ENCODE peak calls at places on chromosomes 16 and 17, in eight cellular contexts. F is effector memory CD4-positive, alpha-beta T cell; P is HepG2; A is aorta; N is heart left ventricle; O is lower lobe of right lung; K is PC-9; R is iPS DF 6.9. Q is an unnamed sample.

GRCh38 chr17:50148226-50149098 is 2.0 kb downstream of the PPP1R9B start:
- DNase-seq in K (no peak), O (peak), R (no peak), P (peak), F (peak), A (peak), N (peak), Q (no peak)

GRCh38 chr16:65125871-65126270 is 4.0 kb upstream of the CDH11 start:
- DNase-seq in P (no peak), N (no peak), F (no peak), O (no peak), R (no peak), A (no peak), K (no peak), Q (no peak)

GRCh38 chr16:59510008-59510424 is 775.9 kb upstream of the GOT2 start:
- DNase-seq in N (no peak), P (no peak), K (no peak), R (no peak), F (no peak), O (no peak), A (no peak), Q (no peak)

GRCh38 chr17:35731932-35732805 is 730 bp downstream of the RASL10B start:
- DNase-seq in O (no peak), N (no peak), A (no peak), K (no peak), F (no peak), P (no peak), R (no peak), Q (no peak)

GRCh38 chr16:65212791-65213190 is 90.9 kb upstream of the CDH11 start:
- DNase-seq in O (no peak), A (no peak), P (no peak), K (no peak), R (no peak), F (no peak), N (no peak), Q (no peak)

GRCh38 chr17:59725691-59726090 is 18.2 kb downstream of the VMP1 start:
- DNase-seq in P (peak), N (no peak), K (peak), F (no peak), A (no peak), R (no peak), O (no peak), Q (no peak)

GRCh38 chr17:45127209-45127582 is 5.1 kb downstream of the PLCD3 start:
- DNase-seq in N (peak), P (no peak), F (no peak), O (no peak), K (no peak), A (peak), R (no peak), Q (no peak)

GRCh38 chr16:48911700-48912099 is 301.7 kb upstream of the N4BP1 start:
- DNase-seq in K (no peak), F (no peak), P (no peak), A (no peak), R (no peak), O (no peak), N (no peak), Q (no peak)

DNA sequence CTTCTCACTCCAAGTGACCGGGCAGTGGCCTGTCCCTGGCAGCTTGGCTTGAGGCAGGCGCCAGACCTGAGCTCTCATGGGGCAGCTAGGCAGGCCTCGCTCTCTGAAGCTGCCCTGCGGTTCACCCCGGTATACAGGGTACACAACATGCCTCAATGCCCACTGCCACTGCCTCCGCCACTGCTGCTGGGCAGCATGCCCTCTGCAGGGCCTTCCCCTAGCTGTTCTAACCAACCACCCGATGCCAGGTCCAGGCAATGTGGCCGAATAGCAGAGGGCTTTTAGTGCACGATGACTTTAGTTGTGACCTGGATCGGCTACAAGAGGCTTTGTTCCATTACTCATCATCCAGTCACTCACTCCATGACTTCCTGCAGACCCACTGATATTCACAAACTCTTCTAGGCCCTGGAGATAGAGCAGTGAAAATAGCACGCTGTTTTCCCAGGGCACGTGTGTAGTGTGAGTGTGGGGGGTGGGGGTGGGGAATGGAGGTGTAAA is 19.7 kb downstream of the CDC42EP4 start:
- DNase-seq in N (peak), K (peak), P (no peak), A (peak), F (no peak), R (no peak), O (no peak), Q (no peak)
- H3K4me3 ChIP-seq in N (peak), K (peak), P (no peak), A (no peak), F (no peak), R (no peak), O (peak), Q (no peak)

GRCh38 chr17:4198995-4199394 is 56.0 kb downstream of the CYB5D2 start:
- DNase-seq in N (no peak), R (no peak), F (no peak), P (no peak), A (no peak), O (no peak), K (no peak), Q (no peak)

GRCh38 chr17:4195306-4195705 is 52.3 kb downstream of the CYB5D2 start:
- DNase-seq in F (no peak), R (no peak), A (no peak), K (no peak), N (no peak), P (no peak), O (no peak), Q (no peak)

GRCh38 chr17:4199818-4200402 is 56.9 kb downstream of the CYB5D2 start:
- DNase-seq in O (no peak), R (peak), P (peak), N (no peak), K (no peak), A (no peak), F (no peak), Q (no peak)

GRCh38 chr17:4189280-4189679 is 46.3 kb downstream of the CYB5D2 start:
- DNase-seq in A (peak), K (no peak), R (no peak), N (no peak), O (no peak), P (no peak), F (no peak), Q (no peak)

GRCh38 chr17:4194796-4195195 is 51.8 kb downstream of the CYB5D2 start:
- DNase-seq in N (no peak), F (no peak), O (no peak), K (no peak), A (no peak), R (no peak), P (no peak), Q (no peak)
- H3K27ac ChIP-seq in N (no peak), F (no peak), O (no peak), K (no peak), A (peak), R (no peak), P (no peak), Q (no peak)

GRCh38 chr16:19269098-19269497 is 16.4 kb upstream of the CLEC19A start:
- DNase-seq in N (no peak), F (no peak), P (no peak), R (no peak), K (no peak), A (no peak), O (no peak), Q (no peak)

GRCh38 chr16:19265531-19265930 is 20.0 kb upstream of the CLEC19A start:
- DNase-seq in P (no peak), O (no peak), K (no peak), F (no peak), R (no peak), A (no peak), N (no peak), Q (no peak)

GRCh38 chr16:19266774-19267173 is 18.8 kb upstream of the CLEC19A start:
- DNase-seq in K (no peak), O (no peak), P (no peak), A (no peak), R (no peak), F (no peak), N (no peak), Q (no peak)

GRCh38 chr16:19264123-19264673 is 21.3 kb upstream of the CLEC19A start:
- DNase-seq in F (no peak), R (no peak), O (no peak), K (no peak), P (no peak), A (no peak), N (no peak), Q (no peak)
- H3K4me3 ChIP-seq in F (no peak), R (no peak), O (no peak), K (no peak), P (no peak), A (no peak), N (no peak), Q (no peak)

GRCh38 chr17:81365148-81365600 is 30.1 kb upstream of the BAHCC1 start:
- DNase-seq in K (peak), F (no peak), N (peak), O (peak), R (no peak), A (peak), P (no peak), Q (no peak)
- H3K27ac ChIP-seq in K (peak), F (no peak), N (no peak), O (peak), R (no peak), A (no peak), P (no peak), Q (peak)

DNA sequence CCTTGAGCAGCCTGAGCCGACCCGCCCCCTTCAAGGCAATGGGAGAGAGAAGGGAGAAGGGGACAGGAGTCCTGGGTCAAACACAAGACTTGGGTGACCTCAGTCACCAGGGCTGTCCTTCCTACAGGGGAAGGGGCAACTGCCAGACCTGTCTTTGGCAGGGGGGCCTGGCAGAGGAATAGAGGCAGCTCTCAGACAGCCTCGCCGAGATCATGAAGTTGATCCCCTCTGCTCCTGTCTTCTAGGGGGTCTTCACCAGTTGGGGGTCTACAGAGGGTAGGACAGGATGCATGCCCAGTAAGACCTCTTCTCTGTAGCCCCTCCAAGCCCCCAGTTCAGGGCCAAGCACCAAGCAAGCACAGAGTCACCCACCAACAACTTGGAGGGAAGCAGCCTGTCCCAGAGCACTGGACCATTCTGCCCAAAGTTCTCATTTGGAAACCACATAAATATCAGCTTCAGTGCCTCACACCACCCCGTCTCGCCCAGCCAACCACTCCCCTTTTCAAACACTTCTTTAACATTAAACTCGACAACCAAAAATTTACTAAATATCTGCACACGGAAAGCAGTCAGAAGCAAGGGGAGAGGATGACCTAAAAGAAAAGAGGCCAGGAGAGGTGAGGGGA is 7.8 kb downstream of the DOK4 start:
- DNase-seq in F (no peak), N (no peak), A (no peak), R (no peak), P (no peak), O (no peak), K (no peak), Q (no peak)
- H3K4me3 ChIP-seq in F (no peak), N (peak), A (no peak), R (no peak), P (no peak), O (peak), K (no peak), Q (peak)

GRCh38 chr16:20612551-20613470 is 36.6 kb upstream of the ACSM2B start:
- DNase-seq in K (no peak), P (no peak), R (no peak), O (peak), A (peak), F (no peak), N (peak), Q (no peak)

GRCh38 chr16:20611350-20611902 is 35.3 kb upstream of the ACSM2B start:
- DNase-seq in K (no peak), R (no peak), A (peak), F (no peak), O (peak), N (peak), P (no peak), Q (no peak)

GRCh38 chr16:20610192-20610891 is 34.2 kb upstream of the ACSM2B start:
- DNase-seq in K (no peak), R (no peak), P (peak), N (no peak), A (peak), O (peak), F (no peak), Q (no peak)

GRCh38 chr16:20611975-20612471 is 35.9 kb upstream of the ACSM2B start:
- DNase-seq in N (peak), A (peak), R (no peak), F (no peak), K (no peak), P (no peak), O (no peak), Q (no peak)

GRCh38 chr16:20610892-20611349 is 34.8 kb upstream of the ACSM2B start:
- DNase-seq in O (no peak), A (peak), P (no peak), N (peak), K (no peak), R (no peak), F (no peak), Q (no peak)
- H3K27ac ChIP-seq in O (peak), A (peak), P (no peak), N (no peak), K (no peak), R (no peak), F (no peak), Q (no peak)

GRCh38 chr17:40283662-40284061 is 4.0 kb upstream of the CDC6 start:
- DNase-seq in K (peak), N (no peak), O (no peak), P (no peak), A (no peak), R (no peak), F (no peak), Q (peak)

GRCh38 chr17:40281663-40282062 is 6.0 kb upstream of the CDC6 start:
- DNase-seq in O (no peak), R (peak), N (no peak), P (no peak), K (no peak), A (no peak), F (no peak), Q (no peak)

GRCh38 chr17:40284085-40284713 is 3.5 kb upstream of the CDC6 start:
- DNase-seq in O (no peak), N (no peak), P (no peak), A (no peak), K (peak), F (no peak), R (no peak), Q (no peak)

GRCh38 chr17:40278414-40278813 is 9.3 kb upstream of the CDC6 start:
- DNase-seq in R (no peak), O (no peak), K (no peak), A (no peak), P (no peak), N (no peak), F (no peak), Q (no peak)
- H3K4me3 ChIP-seq in R (no peak), O (no peak), K (no peak), A (no peak), P (no peak), N (no peak), F (no peak), Q (no peak)

DNA sequence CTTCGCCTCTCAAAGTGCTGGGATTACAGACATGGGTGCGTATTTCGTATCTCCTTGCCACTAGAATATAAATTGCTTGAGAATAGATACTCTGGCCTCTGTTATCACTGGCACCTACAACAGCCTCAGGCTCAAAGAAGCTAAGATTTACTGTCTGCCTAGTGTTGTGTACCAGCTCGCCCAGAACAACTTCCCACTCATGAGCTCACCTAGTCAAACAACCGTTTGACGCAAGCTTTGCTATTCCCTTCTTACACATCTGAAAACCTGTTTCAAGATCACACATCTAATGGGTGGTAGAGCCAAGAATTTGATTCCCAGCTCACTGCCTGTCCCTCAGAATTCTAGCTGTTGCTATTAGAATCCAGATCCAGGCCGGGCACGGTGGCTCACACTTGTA is 24.4 kb downstream of the MIS12 start:
- DNase-seq in O (no peak), R (no peak), K (no peak), A (no peak), N (no peak), F (no peak), P (no peak), Q (no peak)
- H3K27ac ChIP-seq in O (no peak), R (no peak), K (no peak), A (no peak), N (no peak), F (no peak), P (no peak), Q (no peak)

GRCh38 chr17:42774066-42774750 is 959 bp downstream of the VPS25 start:
- DNase-seq in R (no peak), F (no peak), K (peak), A (no peak), N (no peak), P (peak), O (no peak), Q (no peak)

GRCh38 chr17:42773290-42774035 is at the start of gene VPS25:
- DNase-seq in R (no peak), F (peak), P (peak), A (peak), N (peak), O (peak), K (peak), Q (peak)

GRCh38 chr17:42767512-42767911 is 5.7 kb upstream of the VPS25 start:
- DNase-seq in F (no peak), P (no peak), O (no peak), N (no peak), K (no peak), A (no peak), R (no peak), Q (no peak)

GRCh38 chr17:42775534-42776098 is 2.4 kb downstream of the VPS25 start:
- DNase-seq in A (no peak), R (no peak), F (no peak), P (peak), O (no peak), K (no peak), N (no peak), Q (no peak)

GRCh38 chr17:42772945-42773289 is 332 bp upstream of the VPS25 start:
- DNase-seq in P (no peak), R (no peak), F (no peak), N (no peak), A (no peak), O (no peak), K (no peak), Q (no peak)
- H3K4me3 ChIP-seq in P (peak), R (peak), F (peak), N (peak), A (peak), O (peak), K (peak), Q (peak)

DNA sequence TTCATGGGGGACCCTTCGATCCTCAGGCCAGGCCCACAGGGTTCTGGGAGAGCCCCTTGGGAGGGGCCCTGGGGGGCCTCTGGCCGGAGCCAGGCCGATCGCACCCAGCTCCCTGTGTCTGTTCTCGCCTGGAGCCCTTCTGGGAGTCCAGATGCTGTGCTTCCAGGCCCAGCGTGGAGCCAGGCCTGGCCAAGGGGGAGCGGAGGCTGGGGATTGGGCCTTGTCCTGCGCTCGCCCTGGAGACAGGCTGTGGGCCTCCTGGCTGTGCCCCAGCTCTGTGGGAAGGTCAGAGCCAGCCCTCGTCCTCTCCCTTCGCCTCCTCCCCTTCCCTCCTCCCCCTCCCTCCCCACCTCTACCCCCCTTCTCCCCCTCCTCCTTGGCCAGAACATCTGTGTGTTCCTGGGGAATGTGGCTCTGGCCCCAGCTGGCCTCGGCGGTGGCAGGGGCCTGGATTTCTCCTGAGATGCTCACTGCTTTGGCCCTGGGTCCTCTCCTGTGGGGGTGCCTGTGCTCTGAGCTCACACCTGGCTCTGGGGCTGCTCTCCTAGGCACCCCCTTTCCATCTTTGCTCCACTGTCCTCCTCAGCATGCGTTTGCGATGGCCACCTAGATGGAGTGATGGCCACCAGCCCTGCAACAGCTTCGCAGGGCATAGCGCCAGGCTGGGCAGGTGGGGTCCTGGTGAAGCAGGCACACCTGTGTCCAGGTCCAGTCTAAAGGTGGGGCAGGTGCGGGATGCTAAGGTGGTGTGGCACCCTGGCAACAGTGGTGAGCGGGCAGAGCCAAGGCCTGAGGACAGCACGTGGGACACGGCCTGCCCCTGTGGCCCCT is 90.6 kb upstream of the CIBAR2 start:
- DNase-seq in P (no peak), N (peak), F (no peak), A (peak), K (no peak), O (peak), R (peak), Q (peak)
- H3K27ac ChIP-seq in P (no peak), N (peak), F (no peak), A (peak), K (no peak), O (peak), R (no peak), Q (peak)